ENCODE peak calls at places on chromosomes 4 and X, in five cellular contexts. Z is sigmoid colon, K is HepG2, G is esophagus squamous epithelium, I is right lobe of liver. U is an unnamed sample.

GRCh38 chr4:75146223-75146622 is 213.3 kb downstream of the PARM1 start:
- DNase-seq in Z (no peak), K (no peak), G (no peak), I (no peak), U (no peak)

GRCh38 chr4:109955146-109955545 is 42.5 kb downstream of the EGF start:
- DNase-seq in Z (no peak), K (no peak), G (no peak), I (no peak), U (no peak)

GRCh38 chrX:137430301-137430700 is 135.6 kb upstream of the ZIC3 start:
- DNase-seq in Z (no peak), K (no peak), G (no peak), I (no peak), U (no peak)

GRCh38 chr4:114036426-114036825 is 57.0 kb upstream of the ARSJ start:
- DNase-seq in Z (no peak), K (no peak), G (no peak), I (no peak), U (no peak)

GRCh38 chr4:102959503-102959902 is 60.0 kb downstream of the SLC9B1 start:
- DNase-seq in Z (no peak), K (no peak), G (no peak), I (no peak), U (no peak)

GRCh38 chr4:7457201-7458065 is 22.7 kb upstream of the PSAPL1 start:
- DNase-seq in Z (no peak), K (no peak), G (no peak), I (no peak), U (no peak)

GRCh38 chrX:57821703-57822375 is 88.4 kb downstream of the ZXDA start:
- DNase-seq in Z (no peak), K (peak), G (no peak), I (no peak), U (no peak)

GRCh38 chrX:27751976-27752375 is 55.8 kb upstream of the MAGEB10 start:
- DNase-seq in Z (no peak), K (no peak), G (no peak), I (no peak), U (no peak)

GRCh38 chr4:4555916-4556315 is 14.1 kb upstream of the STX18 start:
- DNase-seq in Z (no peak), K (peak), G (no peak), I (no peak), U (no peak)

GRCh38 chrX:49233887-49234555 is 881 bp upstream of the CACNA1F start:
- DNase-seq in Z (no peak), K (no peak), G (no peak), I (no peak), U (no peak)

GRCh38 chr4:168421671-168422070 is 58.6 kb downstream of the DDX60L start:
- DNase-seq in Z (no peak), K (no peak), G (no peak), I (no peak), U (no peak)

GRCh38 chr4:88104902-88105610 is 53.4 kb downstream of the ABCG2 start:
- DNase-seq in Z (no peak), K (no peak), G (no peak), I (no peak), U (no peak)

GRCh38 chr4:38400946-38401345 is 263.1 kb upstream of the KLF3 start:
- DNase-seq in Z (no peak), K (no peak), G (no peak), I (no peak), U (no peak)

GRCh38 chrX:123854329-123854728 is 5.5 kb upstream of the XIAP start:
- DNase-seq in Z (no peak), K (no peak), G (no peak), I (no peak), U (no peak)

GRCh38 chrX:44183329-44183728 is 160.1 kb downstream of the EFHC2 start:
- DNase-seq in Z (no peak), K (no peak), G (no peak), I (no peak), U (no peak)

GRCh38 chr4:122584517-122584916 is 36.3 kb downstream of the IL21 start:
- DNase-seq in Z (no peak), K (no peak), G (no peak), I (no peak), U (no peak)

GRCh38 chr4:140156529-140157171 is 2.7 kb upstream of the MAML3 start:
- DNase-seq in Z (no peak), K (no peak), G (no peak), I (no peak), U (peak)

GRCh38 chr4:23260510-23260909 is 567.8 kb downstream of the GBA3 start:
- DNase-seq in Z (no peak), K (no peak), G (no peak), I (no peak), U (no peak)

GRCh38 chrX:151974336-151975227 is at the start of gene GABRE:
- DNase-seq in Z (peak), K (no peak), G (no peak), I (no peak), U (no peak)

GRCh38 chrX:10926906-10927305 is 184.2 kb upstream of the HCCS start:
- DNase-seq in Z (no peak), K (no peak), G (no peak), I (no peak), U (no peak)

GRCh38 chrX:107678957-107679740 is 50.8 kb downstream of the PRPS1 start:
- DNase-seq in Z (peak), K (no peak), G (peak), I (no peak), U (no peak)

GRCh38 chr4:113835005-113835404 is 73.5 kb upstream of the CAMK2D start:
- DNase-seq in Z (no peak), K (no peak), G (no peak), I (no peak), U (no peak)

GRCh38 chr4:154511990-154512389 is 20.4 kb upstream of the DCHS2 start:
- DNase-seq in Z (no peak), K (no peak), G (no peak), I (no peak), U (no peak)

GRCh38 chr4:143386812-143387211 is 50.1 kb downstream of the GAB1 start:
- DNase-seq in Z (no peak), K (peak), G (no peak), I (no peak), U (no peak)

GRCh38 chr4:154911608-154912098 is 130.6 kb downstream of the RBM46 start:
- DNase-seq in Z (no peak), K (no peak), G (no peak), I (no peak), U (no peak)

GRCh38 chr4:153577053-153577452 is 107.0 kb upstream of the TLR2 start:
- DNase-seq in Z (no peak), K (peak), G (no peak), I (no peak), U (no peak)

GRCh38 chr4:156672924-156673323 is 298.7 kb downstream of the PDGFC start:
- DNase-seq in Z (no peak), K (no peak), G (no peak), I (no peak), U (no peak)

GRCh38 chr4:72567036-72567435 is 2.0 kb downstream of the ADAMTS3 start:
- DNase-seq in Z (no peak), K (no peak), G (no peak), I (no peak), U (no peak)

GRCh38 chr4:72567821-72568620 is 1.0 kb downstream of the ADAMTS3 start:
- DNase-seq in Z (peak), K (peak), G (no peak), I (peak), U (peak)

GRCh38 chr4:72571337-72571736 is 2.3 kb upstream of the ADAMTS3 start:
- DNase-seq in Z (no peak), K (no peak), G (no peak), I (no peak), U (no peak)

GRCh38 chr4:72569719-72570235 is 756 bp upstream of the ADAMTS3 start:
- DNase-seq in Z (no peak), K (no peak), G (no peak), I (no peak), U (no peak)

GRCh38 chr4:72568959-72569718 is at the start of gene ADAMTS3:
- DNase-seq in Z (peak), K (no peak), G (no peak), I (peak), U (peak)
- TF ChIP-seq POLR2A in Z (no peak), K (no peak), G (no peak), I (no peak), U (no peak)

GRCh38 chr4:98421106-98421505 is 159.9 kb downstream of the RAP1GDS1 start:
- DNase-seq in Z (no peak), K (no peak), G (no peak), I (no peak), U (no peak)
- TF ChIP-seq POLR2A in Z (no peak), K (no peak), G (no peak), I (no peak), U (no peak)

GRCh38 chr4:2535386-2536192 is 858 bp upstream of the FAM193A start:
- DNase-seq in Z (peak), K (peak), G (no peak), I (peak), U (no peak)
- TF ChIP-seq POLR2A in Z (peak), K (peak), G (no peak), I (peak), U (no peak)

GRCh38 chrX:13371191-13371590 is 51.3 kb upstream of the ATXN3L start:
- DNase-seq in Z (no peak), K (no peak), G (no peak), I (no peak), U (no peak)
- TF ChIP-seq POLR2A in Z (no peak), K (no peak), G (no peak), I (no peak), U (no peak)

GRCh38 chr4:683982-684571 is 4.9 kb downstream of the SLC49A3 start:
- DNase-seq in Z (peak), K (peak), G (no peak), I (peak), U (no peak)

GRCh38 chr4:683247-683897 is 5.6 kb downstream of the SLC49A3 start:
- DNase-seq in Z (no peak), K (no peak), G (no peak), I (peak), U (no peak)

GRCh38 chr4:681736-682451 is 7.1 kb downstream of the SLC49A3 start:
- DNase-seq in Z (peak), K (peak), G (no peak), I (peak), U (no peak)

GRCh38 chr4:680931-681645 is 6.7 kb downstream of the MYL5 start:
- DNase-seq in Z (peak), K (no peak), G (no peak), I (peak), U (no peak)

GRCh38 chr4:682490-683172 is 6.3 kb downstream of the SLC49A3 start:
- DNase-seq in Z (peak), K (no peak), G (no peak), I (no peak), U (no peak)
- TF ChIP-seq POLR2A in Z (no peak), K (no peak), G (no peak), I (no peak), U (no peak)